ENCODE peak calls at places on chromosomes 7 and 10, in four cellular contexts. One of them, this sample, is unnamed.

GRCh38 chr10:86649471-86650150 is 4.7 kb upstream of the OPN4 start:
- DNase-seq in HFF-Myc: no peak
- DNase-seq in psoas muscle: no peak
- DNase-seq in BE2C: no peak
- DNase-seq in this sample: no peak

GRCh38 chr10:29473411-29474100 is 161.2 kb downstream of the SVIL start:
- DNase-seq in BE2C: no peak
- DNase-seq in psoas muscle: peak
- DNase-seq in HFF-Myc: no peak
- DNase-seq in this sample: no peak

GRCh38 chr10:133239990-133240389 is 2.3 kb downstream of the VENTX start:
- DNase-seq in psoas muscle: no peak
- DNase-seq in HFF-Myc: no peak
- DNase-seq in BE2C: no peak
- DNase-seq in this sample: no peak

GRCh38 chr10:132961-133898 is 2.0 kb upstream of the ZMYND11 start:
- DNase-seq in BE2C: no peak
- DNase-seq in HFF-Myc: no peak
- DNase-seq in psoas muscle: no peak
- DNase-seq in this sample: no peak

GRCh38 chr10:5491477-5491876 is 7.9 kb downstream of the CALML5 start:
- DNase-seq in BE2C: no peak
- DNase-seq in HFF-Myc: no peak
- DNase-seq in psoas muscle: peak
- DNase-seq in this sample: no peak

GRCh38 chr7:30278849-30279505 is 5.4 kb upstream of the ZNRF2 start:
- DNase-seq in HFF-Myc: no peak
- DNase-seq in psoas muscle: no peak
- DNase-seq in BE2C: no peak
- DNase-seq in this sample: no peak

GRCh38 chr7:151375530-151376217 is 34.1 kb downstream of the NUB1 start:
- DNase-seq in psoas muscle: no peak
- DNase-seq in HFF-Myc: no peak
- DNase-seq in BE2C: no peak
- DNase-seq in this sample: no peak

GRCh38 chr7:27922907-27923306 is 182.9 kb downstream of the TAX1BP1 start:
- DNase-seq in HFF-Myc: no peak
- DNase-seq in BE2C: peak
- DNase-seq in psoas muscle: no peak
- DNase-seq in this sample: no peak

GRCh38 chr10:42753126-42753506 is 29.5 kb upstream of the BMS1 start:
- DNase-seq in BE2C: peak
- DNase-seq in HFF-Myc: peak
- DNase-seq in psoas muscle: peak
- DNase-seq in this sample: peak

GRCh38 chr7:117550625-117551024 is 70.8 kb downstream of the CFTR start:
- DNase-seq in psoas muscle: no peak
- DNase-seq in HFF-Myc: no peak
- DNase-seq in BE2C: no peak
- DNase-seq in this sample: no peak